ENCODE peak calls at places on chromosome 18, in nine cellular contexts. One of them, this sample, is unnamed.

GRCh38 chr18:27075828-27076227 is 109.3 kb downstream of the CHST9 start:
- DNase-seq in naive thymus-derived CD8-positive, alpha-beta T cell: no peak
- DNase-seq in SW 1271: no peak
- DNase-seq in AG04450: no peak
- DNase-seq in NCI-H2227 treated with DMSO at 0.1 percent for 48 hours: no peak
- DNase-seq in RWPE1: no peak
- DNase-seq in HT1080: no peak
- DNase-seq in GM23248: no peak
- DNase-seq in fibroblast of the aortic adventitia: no peak
- DNase-seq in this sample: no peak

GRCh38 chr18:30406728-30407127 is 635.8 kb downstream of the DSC3 start:
- DNase-seq in naive thymus-derived CD8-positive, alpha-beta T cell: no peak
- DNase-seq in fibroblast of the aortic adventitia: no peak
- DNase-seq in SW 1271: no peak
- DNase-seq in NCI-H2227 treated with DMSO at 0.1 percent for 48 hours: no peak
- DNase-seq in GM23248: no peak
- DNase-seq in HT1080: peak
- DNase-seq in RWPE1: no peak
- DNase-seq in AG04450: no peak
- DNase-seq in this sample: no peak

GRCh38 chr18:10239138-10239537 is 215.3 kb upstream of the APCDD1 start:
- DNase-seq in RWPE1: no peak
- DNase-seq in naive thymus-derived CD8-positive, alpha-beta T cell: no peak
- DNase-seq in NCI-H2227 treated with DMSO at 0.1 percent for 48 hours: no peak
- DNase-seq in HT1080: no peak
- DNase-seq in GM23248: peak
- DNase-seq in SW 1271: no peak
- DNase-seq in fibroblast of the aortic adventitia: peak
- DNase-seq in AG04450: no peak
- DNase-seq in this sample: no peak

GRCh38 chr18:56321470-56321869 is 316.9 kb downstream of the TXNL1 start:
- DNase-seq in NCI-H2227 treated with DMSO at 0.1 percent for 48 hours: no peak
- DNase-seq in naive thymus-derived CD8-positive, alpha-beta T cell: no peak
- DNase-seq in fibroblast of the aortic adventitia: no peak
- DNase-seq in HT1080: no peak
- DNase-seq in GM23248: no peak
- DNase-seq in RWPE1: no peak
- DNase-seq in AG04450: no peak
- DNase-seq in SW 1271: no peak
- DNase-seq in this sample: no peak

GRCh38 chr18:75558790-75559189 is 131.3 kb upstream of the SMIM21 start:
- DNase-seq in HT1080: no peak
- DNase-seq in RWPE1: no peak
- DNase-seq in AG04450: no peak
- DNase-seq in GM23248: no peak
- DNase-seq in NCI-H2227 treated with DMSO at 0.1 percent for 48 hours: no peak
- DNase-seq in SW 1271: no peak
- DNase-seq in fibroblast of the aortic adventitia: no peak
- DNase-seq in naive thymus-derived CD8-positive, alpha-beta T cell: no peak
- DNase-seq in this sample: no peak

GRCh38 chr18:13369756-13370510 is 151.4 kb downstream of the LDLRAD4 start:
- DNase-seq in fibroblast of the aortic adventitia: no peak
- DNase-seq in GM23248: no peak
- DNase-seq in NCI-H2227 treated with DMSO at 0.1 percent for 48 hours: peak
- DNase-seq in HT1080: peak
- DNase-seq in naive thymus-derived CD8-positive, alpha-beta T cell: no peak
- DNase-seq in RWPE1: no peak
- DNase-seq in SW 1271: no peak
- DNase-seq in AG04450: no peak
- DNase-seq in this sample: no peak

GRCh38 chr18:59846814-59847490 is 52.8 kb upstream of the PMAIP1 start:
- DNase-seq in fibroblast of the aortic adventitia: peak
- DNase-seq in SW 1271: no peak
- DNase-seq in AG04450: peak
- DNase-seq in NCI-H2227 treated with DMSO at 0.1 percent for 48 hours: no peak
- DNase-seq in GM23248: peak
- DNase-seq in HT1080: peak
- DNase-seq in naive thymus-derived CD8-positive, alpha-beta T cell: no peak
- DNase-seq in RWPE1: no peak
- DNase-seq in this sample: no peak

GRCh38 chr18:44195394-44196140 is 485.1 kb upstream of the SETBP1 start:
- DNase-seq in GM23248: peak
- DNase-seq in NCI-H2227 treated with DMSO at 0.1 percent for 48 hours: no peak
- DNase-seq in HT1080: peak
- DNase-seq in AG04450: no peak
- DNase-seq in SW 1271: no peak
- DNase-seq in fibroblast of the aortic adventitia: no peak
- DNase-seq in RWPE1: no peak
- DNase-seq in naive thymus-derived CD8-positive, alpha-beta T cell: no peak
- DNase-seq in this sample: no peak

GRCh38 chr18:23291456-23292205 is 156.3 kb downstream of the CABLES1 start:
- DNase-seq in fibroblast of the aortic adventitia: peak
- DNase-seq in AG04450: no peak
- DNase-seq in RWPE1: peak
- DNase-seq in NCI-H2227 treated with DMSO at 0.1 percent for 48 hours: no peak
- DNase-seq in GM23248: peak
- DNase-seq in SW 1271: no peak
- DNase-seq in naive thymus-derived CD8-positive, alpha-beta T cell: no peak
- DNase-seq in HT1080: peak
- DNase-seq in this sample: no peak

GRCh38 chr18:36354989-36355388 is 57.5 kb downstream of the FHOD3 start:
- DNase-seq in GM23248: peak
- DNase-seq in HT1080: peak
- DNase-seq in naive thymus-derived CD8-positive, alpha-beta T cell: no peak
- DNase-seq in fibroblast of the aortic adventitia: peak
- DNase-seq in SW 1271: no peak
- DNase-seq in NCI-H2227 treated with DMSO at 0.1 percent for 48 hours: no peak
- DNase-seq in AG04450: no peak
- DNase-seq in RWPE1: no peak
- DNase-seq in this sample: no peak

GRCh38 chr18:79502785-79503184 is 107.1 kb downstream of the NFATC1 start:
- DNase-seq in AG04450: no peak
- DNase-seq in naive thymus-derived CD8-positive, alpha-beta T cell: no peak
- DNase-seq in fibroblast of the aortic adventitia: peak
- DNase-seq in HT1080: no peak
- DNase-seq in GM23248: peak
- DNase-seq in RWPE1: no peak
- DNase-seq in NCI-H2227 treated with DMSO at 0.1 percent for 48 hours: no peak
- DNase-seq in SW 1271: no peak
- DNase-seq in this sample: no peak

GRCh38 chr18:27599202-27599829 is 414.2 kb upstream of the CHST9 start:
- DNase-seq in HT1080: peak
- DNase-seq in fibroblast of the aortic adventitia: peak
- DNase-seq in GM23248: peak
- DNase-seq in NCI-H2227 treated with DMSO at 0.1 percent for 48 hours: peak
- DNase-seq in RWPE1: peak
- DNase-seq in AG04450: no peak
- DNase-seq in naive thymus-derived CD8-positive, alpha-beta T cell: no peak
- DNase-seq in SW 1271: no peak
- DNase-seq in this sample: peak

GRCh38 chr18:23377669-23378469 is 75.2 kb upstream of the RIOK3 start:
- DNase-seq in fibroblast of the aortic adventitia: peak
- DNase-seq in RWPE1: peak
- DNase-seq in HT1080: peak
- DNase-seq in NCI-H2227 treated with DMSO at 0.1 percent for 48 hours: no peak
- DNase-seq in naive thymus-derived CD8-positive, alpha-beta T cell: no peak
- DNase-seq in AG04450: peak
- DNase-seq in GM23248: peak
- DNase-seq in SW 1271: no peak
- DNase-seq in this sample: no peak

GRCh38 chr18:12639990-12640880 is 17.7 kb downstream of the SPIRE1 start:
- DNase-seq in NCI-H2227 treated with DMSO at 0.1 percent for 48 hours: no peak
- DNase-seq in HT1080: peak
- DNase-seq in GM23248: peak
- DNase-seq in fibroblast of the aortic adventitia: peak
- DNase-seq in AG04450: peak
- DNase-seq in RWPE1: no peak
- DNase-seq in SW 1271: peak
- DNase-seq in naive thymus-derived CD8-positive, alpha-beta T cell: no peak
- DNase-seq in this sample: no peak

GRCh38 chr18:53649621-53650020 is 574.8 kb downstream of the MBD2 start:
- DNase-seq in fibroblast of the aortic adventitia: no peak
- DNase-seq in HT1080: no peak
- DNase-seq in NCI-H2227 treated with DMSO at 0.1 percent for 48 hours: no peak
- DNase-seq in naive thymus-derived CD8-positive, alpha-beta T cell: no peak
- DNase-seq in SW 1271: no peak
- DNase-seq in GM23248: no peak
- DNase-seq in AG04450: no peak
- DNase-seq in RWPE1: no peak
- DNase-seq in this sample: no peak

GRCh38 chr18:39862341-39862740 is 2092.7 kb upstream of the PIK3C3 start:
- DNase-seq in AG04450: no peak
- DNase-seq in SW 1271: no peak
- DNase-seq in HT1080: peak
- DNase-seq in fibroblast of the aortic adventitia: no peak
- DNase-seq in RWPE1: no peak
- DNase-seq in naive thymus-derived CD8-positive, alpha-beta T cell: no peak
- DNase-seq in NCI-H2227 treated with DMSO at 0.1 percent for 48 hours: no peak
- DNase-seq in GM23248: peak
- DNase-seq in this sample: no peak

GRCh38 chr18:47618758-47619157 is 311.7 kb downstream of the SMAD2 start:
- DNase-seq in GM23248: no peak
- DNase-seq in HT1080: no peak
- DNase-seq in fibroblast of the aortic adventitia: no peak
- DNase-seq in AG04450: no peak
- DNase-seq in naive thymus-derived CD8-positive, alpha-beta T cell: no peak
- DNase-seq in NCI-H2227 treated with DMSO at 0.1 percent for 48 hours: no peak
- DNase-seq in RWPE1: no peak
- DNase-seq in SW 1271: no peak
- DNase-seq in this sample: no peak

GRCh38 chr18:56716692-56717146 is 65.6 kb downstream of the WDR7 start:
- DNase-seq in NCI-H2227 treated with DMSO at 0.1 percent for 48 hours: no peak
- DNase-seq in SW 1271: no peak
- DNase-seq in fibroblast of the aortic adventitia: no peak
- DNase-seq in RWPE1: no peak
- DNase-seq in AG04450: no peak
- DNase-seq in naive thymus-derived CD8-positive, alpha-beta T cell: no peak
- DNase-seq in GM23248: no peak
- DNase-seq in HT1080: no peak
- DNase-seq in this sample: no peak

GRCh38 chr18:79523221-79523737 is 127.5 kb downstream of the NFATC1 start:
- DNase-seq in HT1080: no peak
- DNase-seq in GM23248: no peak
- DNase-seq in NCI-H2227 treated with DMSO at 0.1 percent for 48 hours: no peak
- DNase-seq in naive thymus-derived CD8-positive, alpha-beta T cell: no peak
- DNase-seq in RWPE1: no peak
- DNase-seq in fibroblast of the aortic adventitia: no peak
- DNase-seq in SW 1271: no peak
- DNase-seq in AG04450: no peak
- DNase-seq in this sample: no peak

GRCh38 chr18:75360206-75360605 is 67.3 kb downstream of the SMIM21 start:
- DNase-seq in fibroblast of the aortic adventitia: no peak
- DNase-seq in NCI-H2227 treated with DMSO at 0.1 percent for 48 hours: no peak
- DNase-seq in naive thymus-derived CD8-positive, alpha-beta T cell: no peak
- DNase-seq in GM23248: no peak
- DNase-seq in HT1080: no peak
- DNase-seq in SW 1271: no peak
- DNase-seq in RWPE1: no peak
- DNase-seq in AG04450: no peak
- DNase-seq in this sample: no peak

GRCh38 chr18:62715439-62715792 is at the start of gene PHLPP1:
- DNase-seq in fibroblast of the aortic adventitia: no peak
- DNase-seq in SW 1271: no peak
- DNase-seq in HT1080: no peak
- DNase-seq in AG04450: no peak
- DNase-seq in GM23248: no peak
- DNase-seq in RWPE1: no peak
- DNase-seq in naive thymus-derived CD8-positive, alpha-beta T cell: no peak
- DNase-seq in NCI-H2227 treated with DMSO at 0.1 percent for 48 hours: peak
- DNase-seq in this sample: no peak

GRCh38 chr18:38313851-38314250 is 748.3 kb upstream of the CELF4 start:
- DNase-seq in fibroblast of the aortic adventitia: no peak
- DNase-seq in NCI-H2227 treated with DMSO at 0.1 percent for 48 hours: no peak
- DNase-seq in GM23248: no peak
- DNase-seq in HT1080: no peak
- DNase-seq in RWPE1: no peak
- DNase-seq in SW 1271: no peak
- DNase-seq in AG04450: no peak
- DNase-seq in naive thymus-derived CD8-positive, alpha-beta T cell: no peak
- DNase-seq in this sample: no peak

GRCh38 chr18:49628993-49629795 is 67.3 kb downstream of the LIPG start:
- DNase-seq in GM23248: no peak
- DNase-seq in naive thymus-derived CD8-positive, alpha-beta T cell: no peak
- DNase-seq in SW 1271: no peak
- DNase-seq in AG04450: no peak
- DNase-seq in RWPE1: no peak
- DNase-seq in fibroblast of the aortic adventitia: peak
- DNase-seq in HT1080: no peak
- DNase-seq in NCI-H2227 treated with DMSO at 0.1 percent for 48 hours: no peak
- DNase-seq in this sample: peak

GRCh38 chr18:79485788-79486355 is 90.1 kb downstream of the NFATC1 start:
- DNase-seq in SW 1271: no peak
- DNase-seq in GM23248: peak
- DNase-seq in HT1080: peak
- DNase-seq in fibroblast of the aortic adventitia: peak
- DNase-seq in RWPE1: no peak
- DNase-seq in naive thymus-derived CD8-positive, alpha-beta T cell: no peak
- DNase-seq in NCI-H2227 treated with DMSO at 0.1 percent for 48 hours: no peak
- DNase-seq in AG04450: peak
- DNase-seq in this sample: no peak

GRCh38 chr18:6591491-6591890 is 138.0 kb upstream of the ARHGAP28 start:
- DNase-seq in RWPE1: no peak
- DNase-seq in naive thymus-derived CD8-positive, alpha-beta T cell: no peak
- DNase-seq in GM23248: peak
- DNase-seq in AG04450: no peak
- DNase-seq in NCI-H2227 treated with DMSO at 0.1 percent for 48 hours: no peak
- DNase-seq in SW 1271: no peak
- DNase-seq in HT1080: no peak
- DNase-seq in fibroblast of the aortic adventitia: no peak
- DNase-seq in this sample: no peak

GRCh38 chr18:48667276-48668254 is 128.7 kb downstream of the CTIF start:
- DNase-seq in naive thymus-derived CD8-positive, alpha-beta T cell: no peak
- DNase-seq in AG04450: no peak
- DNase-seq in SW 1271: no peak
- DNase-seq in fibroblast of the aortic adventitia: no peak
- DNase-seq in GM23248: peak
- DNase-seq in HT1080: peak
- DNase-seq in RWPE1: no peak
- DNase-seq in NCI-H2227 treated with DMSO at 0.1 percent for 48 hours: peak
- DNase-seq in this sample: no peak

GRCh38 chr18:29163596-29163995 is 986.7 kb upstream of the CDH2 start:
- DNase-seq in fibroblast of the aortic adventitia: no peak
- DNase-seq in SW 1271: no peak
- DNase-seq in NCI-H2227 treated with DMSO at 0.1 percent for 48 hours: no peak
- DNase-seq in AG04450: no peak
- DNase-seq in HT1080: no peak
- DNase-seq in RWPE1: no peak
- DNase-seq in naive thymus-derived CD8-positive, alpha-beta T cell: no peak
- DNase-seq in GM23248: peak
- DNase-seq in this sample: no peak

GRCh38 chr18:13984080-13984479 is 68.7 kb upstream of the MC2R start:
- DNase-seq in fibroblast of the aortic adventitia: no peak
- DNase-seq in HT1080: no peak
- DNase-seq in AG04450: no peak
- DNase-seq in RWPE1: no peak
- DNase-seq in NCI-H2227 treated with DMSO at 0.1 percent for 48 hours: no peak
- DNase-seq in naive thymus-derived CD8-positive, alpha-beta T cell: no peak
- DNase-seq in GM23248: no peak
- DNase-seq in SW 1271: no peak
- DNase-seq in this sample: no peak

GRCh38 chr18:42414756-42415454 is 459.9 kb downstream of the PIK3C3 start:
- DNase-seq in SW 1271: no peak
- DNase-seq in AG04450: no peak
- DNase-seq in GM23248: peak
- DNase-seq in NCI-H2227 treated with DMSO at 0.1 percent for 48 hours: no peak
- DNase-seq in fibroblast of the aortic adventitia: peak
- DNase-seq in naive thymus-derived CD8-positive, alpha-beta T cell: no peak
- DNase-seq in RWPE1: peak
- DNase-seq in HT1080: no peak
- DNase-seq in this sample: no peak

GRCh38 chr18:63897072-63897471 is 9.6 kb downstream of the SERPINB2 start:
- DNase-seq in GM23248: peak
- DNase-seq in fibroblast of the aortic adventitia: peak
- DNase-seq in HT1080: peak
- DNase-seq in RWPE1: no peak
- DNase-seq in naive thymus-derived CD8-positive, alpha-beta T cell: no peak
- DNase-seq in SW 1271: no peak
- DNase-seq in NCI-H2227 treated with DMSO at 0.1 percent for 48 hours: no peak
- DNase-seq in AG04450: no peak
- DNase-seq in this sample: no peak

GRCh38 chr18:62957885-62958472 is 242.6 kb downstream of the PHLPP1 start:
- DNase-seq in AG04450: no peak
- DNase-seq in NCI-H2227 treated with DMSO at 0.1 percent for 48 hours: no peak
- DNase-seq in fibroblast of the aortic adventitia: peak
- DNase-seq in RWPE1: no peak
- DNase-seq in SW 1271: no peak
- DNase-seq in GM23248: peak
- DNase-seq in HT1080: peak
- DNase-seq in naive thymus-derived CD8-positive, alpha-beta T cell: no peak
- DNase-seq in this sample: no peak